ENCODE peak calls at places on chromosomes 16 and 17, in six cellular contexts. D is transverse colon, G is neural progenitor cell, I is hepatocyte, O is kidney, X is right atrium auricular region. F is an unnamed sample.

GRCh38 chr16:56389554-56389953 is 35.8 kb downstream of the AMFR start:
- DNase-seq in D (no peak), G (no peak), I (no peak), O (no peak), X (no peak), F (no peak)

GRCh38 chr16:14486520-14487303 is 143.3 kb downstream of the PARN start:
- DNase-seq in D (peak; percentile 82), G (peak; percentile 36), I (peak; percentile 92), O (peak; percentile 79), X (peak; percentile 93), F (peak; percentile 79)

GRCh38 chr17:33241390-33241789 is 51.7 kb downstream of the ASIC2 start:
- DNase-seq in D (no peak), G (no peak), I (no peak), O (no peak), X (no peak), F (no peak)

GRCh38 chr17:79224476-79224875 is 149.9 kb downstream of the ENGASE start:
- DNase-seq in D (no peak), G (no peak), I (no peak), O (no peak), X (no peak), F (no peak)

GRCh38 chr16:64250866-64251265 is 871.0 kb downstream of the CDH11 start:
- DNase-seq in D (no peak), G (no peak), I (no peak), O (no peak), X (no peak), F (no peak)

GRCh38 chr16:74608944-74609343 is 2.0 kb upstream of the GLG1 start:
- DNase-seq in D (no peak), G (no peak), I (no peak), O (no peak), X (no peak), F (no peak)

GRCh38 chr17:62778990-62779681 is 29.0 kb downstream of the MARCHF10 start:
- DNase-seq in D (peak; percentile 25), G (no peak), I (peak; percentile 88), O (peak; percentile 90), X (no peak), F (peak; percentile 40)

GRCh38 chr17:17411692-17412091 is 65.1 kb upstream of the MED9 start:
- DNase-seq in D (no peak), G (no peak), I (no peak), O (no peak), X (no peak), F (no peak)

GRCh38 chr17:7308625-7309433 is 1.4 kb downstream of the EIF5A start:
- DNase-seq in D (peak; percentile 89), G (peak; percentile 77), I (peak; percentile 91), O (peak; percentile 83), X (peak; percentile 82), F (peak; percentile 61)

GRCh38 chr17:39485555-39485954 is 24.3 kb downstream of the CDK12 start:
- DNase-seq in D (no peak), G (no peak), I (peak; percentile 58), O (no peak), X (no peak), F (no peak)

GRCh38 chr17:18968945-18969887 is 17.3 kb downstream of the SLC5A10 start:
- DNase-seq in D (peak; percentile 91), G (no peak), I (peak; percentile 59), O (no peak), X (no peak), F (no peak)

GRCh38 chr16:15618392-15618791 is 24.6 kb downstream of the MARF1 start:
- DNase-seq in D (no peak), G (no peak), I (no peak), O (no peak), X (no peak), F (no peak)

GRCh38 chr16:64276646-64277045 is 845.2 kb downstream of the CDH11 start:
- DNase-seq in D (no peak), G (no peak), I (no peak), O (no peak), X (no peak), F (no peak)

GRCh38 chr16:72836985-72837384 is 210.9 kb downstream of the ZFHX3 start:
- DNase-seq in D (no peak), G (peak; percentile 21), I (no peak), O (no peak), X (no peak), F (no peak)

GRCh38 chr16:17784073-17784472 is 313.3 kb upstream of the XYLT1 start:
- DNase-seq in D (no peak), G (peak; percentile 87), I (peak; percentile 66), O (no peak), X (no peak), F (no peak)

GRCh38 chr17:17236295-17237025 is 508 bp downstream of the FLCN start:
- DNase-seq in D (peak; percentile 34), G (peak; percentile 43), I (peak; percentile 52), O (no peak), X (no peak), F (no peak)

GRCh38 chr17:81043319-81043724 is 8.4 kb downstream of the BAIAP2 start:
- DNase-seq in D (no peak), G (no peak), I (no peak), O (peak; percentile 76), X (no peak), F (no peak)
- H3K4me1 ChIP-seq in D (peaks cover 59% of the 10 kb centered on the region), G (peaks cover 17% of the 10 kb centered on the region), I (peaks cover 40% of the 10 kb centered on the region), O (peaks cover 65% of the 10 kb centered on the region), X (peaks cover 91% of the 10 kb centered on the region), F (peaks cover 52% of the 10 kb centered on the region)

DNA sequence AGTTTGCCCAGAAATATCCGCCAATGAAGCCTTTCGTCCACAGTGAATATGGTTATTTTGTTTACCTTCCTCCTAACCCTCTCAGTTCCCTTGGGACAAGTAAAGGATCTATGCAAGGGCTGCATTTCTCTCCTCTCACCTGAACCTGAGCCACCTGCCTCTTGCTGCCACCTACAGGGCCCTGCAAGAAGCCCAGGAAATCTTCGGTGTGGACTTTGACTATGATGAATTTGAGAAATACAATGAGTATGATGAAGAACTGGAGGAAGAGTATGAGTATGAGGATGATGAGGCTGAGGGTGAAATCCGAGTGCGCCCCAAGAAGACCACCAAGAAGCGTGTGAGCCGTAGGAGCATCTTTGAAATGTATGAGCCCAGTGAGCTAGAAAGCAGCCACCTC is 14.0 kb downstream of the SUPT6H start:
- DNase-seq in D (peak; percentile 27), G (no peak), I (peak; percentile 33), O (no peak), X (no peak), F (no peak)
- TF ChIP-seq CTCF in D (peak; percentile 35), G (peak; percentile 25), I (peak; percentile 47), O (peak; percentile 24), X (no peak), F (peak; percentile 7)

GRCh38 chr17:35539659-35540026 is 2.2 kb upstream of the SLFN12L start:
- DNase-seq in D (no peak), G (no peak), I (no peak), O (no peak), X (no peak), F (no peak)
- H3K4me3 ChIP-seq in D (peak overlapping the region; percentile 6), G (no peak overlapping the region), I (no peak overlapping the region), O (no peak overlapping the region), X (no peak overlapping the region), F (no peak overlapping the region)

DNA sequence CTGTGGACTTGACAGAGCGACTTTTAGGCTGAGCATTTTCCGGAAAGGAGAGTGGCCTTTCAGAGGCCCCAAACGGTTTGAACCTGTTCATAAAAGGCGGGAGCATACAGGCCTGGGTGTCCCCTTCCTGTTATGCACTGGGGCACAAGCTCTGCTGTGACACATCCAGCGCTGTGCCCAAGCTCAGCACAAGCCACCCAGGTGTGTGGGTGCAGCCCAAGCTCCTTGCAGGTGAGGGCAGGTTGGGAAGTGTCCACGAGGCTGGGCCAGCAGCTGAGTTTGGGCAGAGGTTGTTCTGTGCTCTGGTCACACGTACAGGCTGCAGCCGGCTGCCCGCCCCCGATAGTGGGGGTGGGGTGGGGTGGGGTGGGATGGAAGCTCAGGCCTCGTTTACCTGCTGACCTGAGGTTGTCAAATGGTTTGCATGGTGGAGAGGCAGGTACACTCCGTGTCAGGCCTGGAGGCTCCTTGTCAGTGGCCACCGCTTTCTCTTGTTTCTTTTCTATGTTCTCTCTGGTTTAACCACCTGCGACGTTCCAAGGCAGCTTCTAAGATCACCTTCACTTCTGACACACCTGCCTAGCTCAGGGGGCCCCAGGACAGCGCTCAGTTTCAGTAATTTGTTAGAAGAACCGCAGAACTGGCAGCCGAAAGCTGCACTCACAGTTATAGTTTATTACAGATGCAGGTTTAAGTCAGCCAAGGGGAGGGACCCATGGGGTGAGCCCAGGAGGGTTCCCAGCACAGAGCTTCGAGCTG is 194.7 kb upstream of the CIBAR2 start:
- DNase-seq in D (no peak), G (no peak), I (no peak), O (no peak), X (no peak), F (no peak)
- H3K4me1 ChIP-seq in D (peaks cover 18% of the 10 kb centered on the region), G (peaks cover 36% of the 10 kb centered on the region), I (peaks cover 41% of the 10 kb centered on the region), O (peaks cover 16% of the 10 kb centered on the region), X (peaks cover 84% of the 10 kb centered on the region), F (peaks cover 4% of the 10 kb centered on the region)

F was measured in BE2C.